ENCODE peak calls at places on chromosomes 4 and X, in eight cellular contexts. W, F, N, U, K, P, M and S are unnamed samples.

GRCh38 chrX:106955004-106955772 is 35.0 kb downstream of the CLDN2 start:
- DNase-seq in W (no peak), F (peak; percentile 82), N (no peak), U (no peak), K (no peak), P (peak; percentile 35), M (no peak), S (no peak)

GRCh38 chrX:128804828-128805227 is 718.5 kb downstream of the SMARCA1 start:
- DNase-seq in W (no peak), F (no peak), N (no peak), U (no peak), K (no peak), P (no peak), M (no peak), S (no peak)

GRCh38 chr4:5812506-5813229 is 80.2 kb downstream of the CRMP1 start:
- DNase-seq in W (no peak), F (peak; percentile 74), N (no peak), U (no peak), K (no peak), P (peak; percentile 55), M (no peak), S (no peak)

GRCh38 chrX:124726881-124727280 is 380.5 kb downstream of the SH2D1A start:
- DNase-seq in W (no peak), F (no peak), N (no peak), U (no peak), K (no peak), P (no peak), M (no peak), S (no peak)

GRCh38 chr4:80420638-80421037 is 85.1 kb downstream of the CFAP299 start:
- DNase-seq in W (no peak), F (no peak), N (no peak), U (no peak), K (no peak), P (no peak), M (no peak), S (no peak)

GRCh38 chrX:129779747-129780146 is at the start of gene SASH3:
- DNase-seq in W (no peak), F (no peak), N (no peak), U (peak; percentile 60), K (peak; percentile 16), P (no peak), M (peak; percentile 60), S (peak; percentile 45)

GRCh38 chrX:2714551-2714950 is 23.5 kb downstream of the CD99 start:
- DNase-seq in W (no peak), F (no peak), N (no peak), U (no peak), K (no peak), P (no peak), M (no peak), S (no peak)

GRCh38 chr4:169407217-169407845 is 136.6 kb upstream of the SH3RF1 start:
- DNase-seq in W (no peak), F (no peak), N (no peak), U (no peak), K (no peak), P (no peak), M (no peak), S (no peak)

GRCh38 chrX:22234380-22234779 is 38.3 kb upstream of the CBLL2 start:
- DNase-seq in W (no peak), F (no peak), N (no peak), U (no peak), K (no peak), P (no peak), M (no peak), S (no peak)

GRCh38 chr4:140250989-140251552 is 97.1 kb upstream of the MAML3 start:
- DNase-seq in W (no peak), F (no peak), N (no peak), U (no peak), K (no peak), P (no peak), M (no peak), S (no peak)

GRCh38 chr4:125520258-125520990 is 205.7 kb downstream of the FAT4 start:
- DNase-seq in W (no peak), F (no peak), N (no peak), U (no peak), K (no peak), P (no peak), M (no peak), S (no peak)

GRCh38 chr4:174284181-174284886 is 623 bp downstream of the CEP44 start:
- DNase-seq in W (no peak), F (peak; percentile 61), N (no peak), U (no peak), K (no peak), P (peak; percentile 81), M (no peak), S (no peak)

GRCh38 chr4:95949136-95949765 is 109.4 kb downstream of the PDHA2 start:
- DNase-seq in W (no peak), F (no peak), N (no peak), U (no peak), K (no peak), P (no peak), M (no peak), S (no peak)

GRCh38 chr4:2484169-2484568 is 15.3 kb downstream of the RNF4 start:
- DNase-seq in W (no peak), F (no peak), N (no peak), U (no peak), K (no peak), P (no peak), M (no peak), S (no peak)

GRCh38 chr4:2482192-2482591 is 13.3 kb downstream of the RNF4 start:
- DNase-seq in W (no peak), F (no peak), N (no peak), U (no peak), K (no peak), P (no peak), M (no peak), S (no peak)

GRCh38 chr4:2480649-2481048 is 11.7 kb downstream of the RNF4 start:
- DNase-seq in W (no peak), F (no peak), N (no peak), U (no peak), K (no peak), P (no peak), M (no peak), S (no peak)

GRCh38 chr4:2483237-2483636 is 14.3 kb downstream of the RNF4 start:
- DNase-seq in W (no peak), F (no peak), N (no peak), U (no peak), K (no peak), P (no peak), M (no peak), S (no peak)

DNA sequence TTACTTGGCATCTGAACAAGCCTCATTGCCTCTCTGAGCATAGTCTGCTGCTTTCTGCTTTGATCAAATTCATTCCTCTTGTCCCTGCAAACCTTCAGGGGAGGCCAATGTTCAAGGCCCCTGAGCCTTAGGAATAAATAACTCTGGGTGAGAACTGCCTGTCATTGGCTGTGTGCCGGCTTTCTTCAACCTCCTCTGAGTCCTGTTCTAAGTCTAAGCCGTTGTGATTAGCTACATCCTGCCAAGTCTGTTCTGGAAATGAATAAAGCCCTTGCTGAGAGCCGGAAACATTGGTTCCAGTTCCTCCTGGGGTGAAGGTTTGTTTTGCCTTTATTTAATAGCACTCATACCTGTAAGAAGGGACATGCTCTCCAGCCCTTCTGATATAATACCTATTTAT is 13.8 kb downstream of the RNF4 start:
- DNase-seq in W (no peak), F (no peak), N (peak; percentile 66), U (no peak), K (no peak), P (no peak), M (no peak), S (peak; percentile 92)
- H3K36me3 ChIP-seq in W (peaks cover 2% of the 10 kb centered on the region), F (no peaks in the 10 kb centered on the region), N (no peaks in the 10 kb centered on the region), U (peaks cover 2% of the 10 kb centered on the region), K (no peaks in the 10 kb centered on the region), P (peaks cover 2% of the 10 kb centered on the region), M (no peaks in the 10 kb centered on the region), S (no peaks in the 10 kb centered on the region)

GRCh38 chr4:1832690-1833089 is 23.3 kb downstream of the LETM1 start:
- DNase-seq in W (no peak), F (no peak), N (no peak), U (no peak), K (no peak), P (no peak), M (no peak), S (no peak)

GRCh38 chr4:1833307-1834046 is 22.5 kb downstream of the LETM1 start:
- DNase-seq in W (no peak), F (no peak), N (no peak), U (no peak), K (no peak), P (no peak), M (no peak), S (no peak)

GRCh38 chr4:1830642-1831228 is 25.2 kb downstream of the LETM1 start:
- DNase-seq in W (no peak), F (no peak), N (no peak), U (no peak), K (no peak), P (no peak), M (no peak), S (no peak)

GRCh38 chr4:1831331-1831730 is 24.6 kb downstream of the LETM1 start:
- DNase-seq in W (no peak), F (no peak), N (no peak), U (no peak), K (no peak), P (no peak), M (no peak), S (no peak)

DNA sequence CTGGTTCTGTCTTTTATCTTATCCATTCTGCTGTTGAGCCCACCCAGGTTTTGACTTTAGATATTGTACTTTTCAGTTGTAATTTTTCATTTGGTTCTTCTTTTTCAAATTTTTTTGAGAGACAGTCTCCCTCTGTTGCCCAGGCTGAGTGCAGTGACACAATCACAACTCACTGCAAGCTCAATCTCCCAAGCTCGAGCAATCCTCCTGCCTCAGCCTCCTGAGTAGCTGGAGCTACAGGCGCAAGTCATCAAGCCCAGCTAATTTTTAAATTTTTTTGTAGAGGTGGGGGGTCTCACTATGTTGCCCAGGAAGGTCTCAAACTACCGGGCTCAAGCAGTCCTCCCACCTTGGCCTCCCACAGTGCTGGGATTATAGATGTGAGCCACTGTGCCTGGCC is 25.7 kb downstream of the LETM1 start:
- DNase-seq in W (no peak), F (no peak), N (no peak), U (no peak), K (no peak), P (no peak), M (no peak), S (no peak)
- H3K36me3 ChIP-seq in W (peaks cover 16% of the 10 kb centered on the region), F (peaks cover 5% of the 10 kb centered on the region), N (no peaks in the 10 kb centered on the region), U (peaks cover 55% of the 10 kb centered on the region), K (peaks cover 71% of the 10 kb centered on the region), P (peaks cover 32% of the 10 kb centered on the region), M (peaks cover 63% of the 10 kb centered on the region), S (peaks cover 61% of the 10 kb centered on the region)

GRCh38 chr4:48509543-48509942 is 19.5 kb downstream of the ZAR1 start:
- DNase-seq in W (no peak), F (no peak), N (no peak), U (no peak), K (no peak), P (no peak), M (no peak), S (no peak)

GRCh38 chr4:48504352-48504751 is 14.3 kb downstream of the ZAR1 start:
- DNase-seq in W (no peak), F (no peak), N (no peak), U (no peak), K (no peak), P (no peak), M (no peak), S (no peak)

GRCh38 chr4:48506716-48507115 is 16.7 kb downstream of the ZAR1 start:
- DNase-seq in W (no peak), F (no peak), N (no peak), U (no peak), K (no peak), P (no peak), M (no peak), S (no peak)
- H3K36me3 ChIP-seq in W (peaks cover 25% of the 10 kb centered on the region), F (peaks cover 15% of the 10 kb centered on the region), N (no peaks in the 10 kb centered on the region), U (peaks cover 69% of the 10 kb centered on the region), K (peaks cover 70% of the 10 kb centered on the region), P (peaks cover 34% of the 10 kb centered on the region), M (peaks cover 62% of the 10 kb centered on the region), S (peaks cover 22% of the 10 kb centered on the region)

GRCh38 chr4:70996014-70996353 is 2.5 kb downstream of the DCK start:
- DNase-seq in W (no peak), F (no peak), N (no peak), U (no peak), K (no peak), P (no peak), M (no peak), S (no peak)
- H3K36me3 ChIP-seq in W (peaks cover 42% of the 10 kb centered on the region), F (peaks cover 10% of the 10 kb centered on the region), N (no peaks in the 10 kb centered on the region), U (peaks cover 19% of the 10 kb centered on the region), K (peaks cover 24% of the 10 kb centered on the region), P (no peaks in the 10 kb centered on the region), M (no peaks in the 10 kb centered on the region), S (peaks cover 21% of the 10 kb centered on the region)